ENCODE peak calls at places on chromosome 22, in eight cellular contexts. B, V, T, D, O, W, A and I are unnamed samples.

GRCh38 chr22:31995046-31995445 is 48.0 kb upstream of the SLC5A1 start:
- DNase-seq in B (no peak), V (no peak), T (no peak), D (no peak), O (no peak), W (no peak), A (no peak), I (no peak)

GRCh38 chr22:25346859-25347751 is 127.7 kb downstream of the CRYBB2 start:
- DNase-seq in B (no peak), V (no peak), T (no peak), D (no peak), O (no peak), W (no peak), A (no peak), I (no peak)

GRCh38 chr22:45671051-45671782 is 417 bp upstream of the ATXN10 start:
- DNase-seq in B (no peak), V (no peak), T (no peak), D (no peak), O (no peak), W (no peak), A (no peak), I (no peak)

GRCh38 chr22:39306456-39307361 is 12.7 kb downstream of the RPL3 start:
- DNase-seq in B (peak), V (no peak), T (no peak), D (no peak), O (peak), W (peak), A (no peak), I (peak)

GRCh38 chr22:46611189-46611588 is 9.0 kb upstream of the GRAMD4 start:
- DNase-seq in B (no peak), V (no peak), T (no peak), D (no peak), O (no peak), W (no peak), A (no peak), I (no peak)

GRCh38 chr22:27576815-27577564 is 224.6 kb downstream of the MN1 start:
- DNase-seq in B (no peak), V (no peak), T (no peak), D (no peak), O (no peak), W (peak), A (no peak), I (no peak)

GRCh38 chr22:37731804-37732471 is 35.1 kb downstream of the TRIOBP start:
- DNase-seq in B (peak), V (no peak), T (no peak), D (no peak), O (no peak), W (peak), A (no peak), I (no peak)

GRCh38 chr22:44686873-44687600 is 15.0 kb upstream of the PRR5 start:
- DNase-seq in B (no peak), V (no peak), T (no peak), D (no peak), O (no peak), W (peak), A (no peak), I (no peak)

GRCh38 chr22:39364646-39365405 is 15.0 kb downstream of the SYNGR1 start:
- DNase-seq in B (no peak), V (no peak), T (no peak), D (no peak), O (no peak), W (peak), A (no peak), I (no peak)

GRCh38 chr22:36160499-36160942 is at the start of gene APOL3:
- DNase-seq in B (no peak), V (peak), T (no peak), D (peak), O (no peak), W (peak), A (no peak), I (no peak)